ENCODE peak calls at places on chromosomes 5 and 9, in nine cellular contexts. One of them, this sample, is unnamed.
A peak's percentile ranks its signal among the peaks of the same experiment; 100 is the strongest.

GRCh38 chr9:112046181-112046580 is 128.9 kb downstream of the SUSD1 start:
- DNase-seq in neuronal stem cell: no peak
- DNase-seq in IMR-90: peak; percentile 86
- DNase-seq in CD8-positive, alpha-beta T cell: no peak
- DNase-seq in Caco-2: no peak
- DNase-seq in BE2C: no peak
- DNase-seq in breast epithelium: no peak
- DNase-seq in tibial nerve: no peak
- DNase-seq in psoas muscle: no peak
- DNase-seq in this sample: no peak

GRCh38 chr9:105044458-105044857 is 116.5 kb upstream of the ABCA1 start:
- DNase-seq in neuronal stem cell: no peak
- DNase-seq in IMR-90: no peak
- DNase-seq in CD8-positive, alpha-beta T cell: no peak
- DNase-seq in Caco-2: no peak
- DNase-seq in BE2C: peak; percentile 14
- DNase-seq in breast epithelium: no peak
- DNase-seq in tibial nerve: no peak
- DNase-seq in psoas muscle: no peak
- DNase-seq in this sample: no peak

GRCh38 chr5:172939045-172939444 is 20.2 kb upstream of the RPL26L1 start:
- DNase-seq in neuronal stem cell: no peak
- DNase-seq in IMR-90: peak; percentile 55
- DNase-seq in CD8-positive, alpha-beta T cell: no peak
- DNase-seq in Caco-2: peak; percentile 58
- DNase-seq in BE2C: peak; percentile 38
- DNase-seq in breast epithelium: no peak
- DNase-seq in tibial nerve: no peak
- DNase-seq in psoas muscle: no peak
- DNase-seq in this sample: no peak

GRCh38 chr5:13745508-13745907 is 199.0 kb downstream of the DNAH5 start:
- DNase-seq in neuronal stem cell: no peak
- DNase-seq in IMR-90: peak; percentile 90
- DNase-seq in CD8-positive, alpha-beta T cell: no peak
- DNase-seq in Caco-2: no peak
- DNase-seq in BE2C: no peak
- DNase-seq in breast epithelium: no peak
- DNase-seq in tibial nerve: no peak
- DNase-seq in psoas muscle: no peak
- DNase-seq in this sample: no peak

GRCh38 chr9:5264219-5264595 is 33.0 kb downstream of the INSL4 start:
- DNase-seq in neuronal stem cell: no peak
- DNase-seq in IMR-90: no peak
- DNase-seq in CD8-positive, alpha-beta T cell: no peak
- DNase-seq in Caco-2: no peak
- DNase-seq in BE2C: no peak
- DNase-seq in breast epithelium: no peak
- DNase-seq in tibial nerve: no peak
- DNase-seq in psoas muscle: no peak
- DNase-seq in this sample: no peak

GRCh38 chr9:107036367-107036766 is 173.4 kb downstream of the ZNF462 start:
- DNase-seq in neuronal stem cell: no peak
- DNase-seq in IMR-90: no peak
- DNase-seq in CD8-positive, alpha-beta T cell: no peak
- DNase-seq in Caco-2: no peak
- DNase-seq in BE2C: no peak
- DNase-seq in breast epithelium: no peak
- DNase-seq in tibial nerve: no peak
- DNase-seq in psoas muscle: no peak
- DNase-seq in this sample: no peak

GRCh38 chr5:73307645-73308346 is 134.8 kb downstream of the TMEM174 start:
- DNase-seq in neuronal stem cell: no peak
- DNase-seq in IMR-90: no peak
- DNase-seq in CD8-positive, alpha-beta T cell: no peak
- DNase-seq in Caco-2: no peak
- DNase-seq in BE2C: no peak
- DNase-seq in breast epithelium: no peak
- DNase-seq in tibial nerve: no peak
- DNase-seq in psoas muscle: no peak
- DNase-seq in this sample: no peak

GRCh38 chr5:153629027-153629426 is 138.6 kb downstream of the GRIA1 start:
- DNase-seq in neuronal stem cell: peak; percentile 31
- DNase-seq in IMR-90: peak; percentile 97
- DNase-seq in CD8-positive, alpha-beta T cell: no peak
- DNase-seq in Caco-2: peak; percentile 31
- DNase-seq in BE2C: no peak
- DNase-seq in breast epithelium: no peak
- DNase-seq in tibial nerve: peak; percentile 20
- DNase-seq in psoas muscle: no peak
- DNase-seq in this sample: no peak

GRCh38 chr5:133825631-133826289 is 142.7 kb downstream of the C5orf15 start:
- DNase-seq in neuronal stem cell: no peak
- DNase-seq in IMR-90: no peak
- DNase-seq in CD8-positive, alpha-beta T cell: peak; percentile 23
- DNase-seq in Caco-2: no peak
- DNase-seq in BE2C: peak; percentile 89
- DNase-seq in breast epithelium: no peak
- DNase-seq in tibial nerve: no peak
- DNase-seq in psoas muscle: peak; percentile 35
- DNase-seq in this sample: no peak

GRCh38 chr5:115807654-115808052 is 8.8 kb downstream of the CDO1 start:
- DNase-seq in neuronal stem cell: no peak
- DNase-seq in IMR-90: no peak
- DNase-seq in CD8-positive, alpha-beta T cell: no peak
- DNase-seq in Caco-2: no peak
- DNase-seq in BE2C: no peak
- DNase-seq in breast epithelium: no peak
- DNase-seq in tibial nerve: no peak
- DNase-seq in psoas muscle: no peak
- DNase-seq in this sample: no peak

GRCh38 chr9:110443878-110444245 is 106.2 kb upstream of the TXNDC8 start:
- DNase-seq in neuronal stem cell: no peak
- DNase-seq in IMR-90: peak; percentile 80
- DNase-seq in CD8-positive, alpha-beta T cell: no peak
- DNase-seq in Caco-2: no peak
- DNase-seq in BE2C: no peak
- DNase-seq in breast epithelium: no peak
- DNase-seq in tibial nerve: no peak
- DNase-seq in psoas muscle: no peak
- DNase-seq in this sample: no peak

GRCh38 chr5:90557871-90558270 is 726 bp upstream of the ADGRV1 start:
- DNase-seq in neuronal stem cell: no peak
- DNase-seq in IMR-90: no peak
- DNase-seq in CD8-positive, alpha-beta T cell: no peak
- DNase-seq in Caco-2: no peak
- DNase-seq in BE2C: no peak
- DNase-seq in breast epithelium: no peak
- DNase-seq in tibial nerve: no peak
- DNase-seq in psoas muscle: no peak
- DNase-seq in this sample: no peak

GRCh38 chr5:15797116-15797515 is 297.1 kb downstream of the FBXL7 start:
- DNase-seq in neuronal stem cell: no peak
- DNase-seq in IMR-90: no peak
- DNase-seq in CD8-positive, alpha-beta T cell: no peak
- DNase-seq in Caco-2: no peak
- DNase-seq in BE2C: no peak
- DNase-seq in breast epithelium: no peak
- DNase-seq in tibial nerve: no peak
- DNase-seq in psoas muscle: no peak
- DNase-seq in this sample: no peak

DNA sequence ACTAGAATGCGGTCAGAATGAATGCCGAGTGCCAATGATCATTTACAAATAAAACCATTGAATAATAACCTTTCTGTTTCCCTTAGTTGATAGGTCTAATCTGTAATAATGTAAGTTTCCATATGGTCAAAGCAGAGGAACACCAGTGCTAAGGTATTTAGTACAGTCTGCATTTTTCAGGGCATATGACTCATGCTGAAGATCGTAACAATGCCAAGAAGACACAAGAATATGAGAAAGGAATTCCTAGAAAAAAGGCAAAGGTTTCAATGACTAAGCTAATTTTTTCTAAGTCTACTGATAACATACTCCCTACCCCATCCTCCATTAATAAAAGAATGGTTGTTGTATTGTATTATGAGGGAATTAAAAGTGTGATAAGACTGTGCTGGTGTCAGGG is 2.8 kb downstream of the OR1L8 start:
- DNase-seq in neuronal stem cell: no peak
- DNase-seq in IMR-90: peak; percentile 61
- DNase-seq in CD8-positive, alpha-beta T cell: no peak
- DNase-seq in Caco-2: no peak
- DNase-seq in BE2C: no peak
- DNase-seq in breast epithelium: no peak
- DNase-seq in tibial nerve: no peak
- DNase-seq in psoas muscle: no peak
- DNase-seq in this sample: no peak
- H3K9me3 ChIP-seq in neuronal stem cell: peaks cover 1% of the 10 kb centered on the region
- H3K9me3 ChIP-seq in IMR-90: no peaks in the 10 kb centered on the region
- H3K9me3 ChIP-seq in CD8-positive, alpha-beta T cell: no peaks in the 10 kb centered on the region
- H3K9me3 ChIP-seq in Caco-2: peaks cover 3% of the 10 kb centered on the region
- H3K9me3 ChIP-seq in BE2C: no peaks in the 10 kb centered on the region
- H3K9me3 ChIP-seq in breast epithelium: no peaks in the 10 kb centered on the region
- H3K9me3 ChIP-seq in tibial nerve: no peaks in the 10 kb centered on the region
- H3K9me3 ChIP-seq in psoas muscle: no peaks in the 10 kb centered on the region
- H3K9me3 ChIP-seq in this sample: no peaks in the 10 kb centered on the region

GRCh38 chr5:158670199-158670598 is 429.5 kb downstream of the EBF1 start:
- DNase-seq in neuronal stem cell: no peak
- DNase-seq in IMR-90: no peak
- DNase-seq in CD8-positive, alpha-beta T cell: no peak
- DNase-seq in Caco-2: no peak
- DNase-seq in BE2C: no peak
- DNase-seq in breast epithelium: no peak
- DNase-seq in tibial nerve: no peak
- DNase-seq in psoas muscle: no peak
- DNase-seq in this sample: no peak
- H3K9me3 ChIP-seq in neuronal stem cell: no peaks in the 10 kb centered on the region
- H3K9me3 ChIP-seq in IMR-90: no peaks in the 10 kb centered on the region
- H3K9me3 ChIP-seq in CD8-positive, alpha-beta T cell: no peaks in the 10 kb centered on the region
- H3K9me3 ChIP-seq in Caco-2: no peaks in the 10 kb centered on the region
- H3K9me3 ChIP-seq in BE2C: no peaks in the 10 kb centered on the region
- H3K9me3 ChIP-seq in breast epithelium: no peaks in the 10 kb centered on the region
- H3K9me3 ChIP-seq in tibial nerve: no peaks in the 10 kb centered on the region
- H3K9me3 ChIP-seq in psoas muscle: no peaks in the 10 kb centered on the region
- H3K9me3 ChIP-seq in this sample: no peaks in the 10 kb centered on the region

DNA sequence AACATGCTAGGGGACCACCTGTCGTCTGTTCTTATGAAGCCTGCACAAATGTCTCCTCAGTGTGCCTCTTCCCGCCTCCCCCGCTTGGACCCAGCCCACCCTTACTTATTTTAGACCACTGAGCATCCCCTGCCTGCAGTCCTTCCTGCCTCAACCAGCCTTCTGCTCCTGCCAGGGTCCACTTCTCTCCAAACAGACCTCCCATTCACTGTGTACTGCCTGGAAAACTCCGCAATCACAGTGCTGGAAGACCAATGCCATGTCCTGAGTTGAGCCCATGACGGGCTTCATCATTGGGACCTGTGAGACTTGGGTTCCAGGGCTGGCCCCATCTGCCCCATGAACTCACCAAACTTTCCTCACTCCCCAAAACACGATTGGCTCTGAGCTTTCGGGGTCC is 309.4 kb downstream of the IRX1 start:
- DNase-seq in neuronal stem cell: no peak
- DNase-seq in IMR-90: no peak
- DNase-seq in CD8-positive, alpha-beta T cell: no peak
- DNase-seq in Caco-2: no peak
- DNase-seq in BE2C: no peak
- DNase-seq in breast epithelium: no peak
- DNase-seq in tibial nerve: no peak
- DNase-seq in psoas muscle: no peak
- DNase-seq in this sample: no peak
- H3K9me3 ChIP-seq in neuronal stem cell: no peaks in the 10 kb centered on the region
- H3K9me3 ChIP-seq in IMR-90: peaks cover 30% of the 10 kb centered on the region
- H3K9me3 ChIP-seq in CD8-positive, alpha-beta T cell: no peaks in the 10 kb centered on the region
- H3K9me3 ChIP-seq in Caco-2: no peaks in the 10 kb centered on the region
- H3K9me3 ChIP-seq in BE2C: no peaks in the 10 kb centered on the region
- H3K9me3 ChIP-seq in breast epithelium: no peaks in the 10 kb centered on the region
- H3K9me3 ChIP-seq in tibial nerve: no peaks in the 10 kb centered on the region
- H3K9me3 ChIP-seq in psoas muscle: no peaks in the 10 kb centered on the region
- H3K9me3 ChIP-seq in this sample: no peaks in the 10 kb centered on the region

GRCh38 chr5:43947870-43948269 is 344.9 kb downstream of the NNT start:
- DNase-seq in neuronal stem cell: no peak
- DNase-seq in IMR-90: no peak
- DNase-seq in CD8-positive, alpha-beta T cell: no peak
- DNase-seq in Caco-2: no peak
- DNase-seq in BE2C: no peak
- DNase-seq in breast epithelium: no peak
- DNase-seq in tibial nerve: no peak
- DNase-seq in psoas muscle: no peak
- DNase-seq in this sample: no peak
- H3K9me3 ChIP-seq in neuronal stem cell: peaks cover 2% of the 10 kb centered on the region
- H3K9me3 ChIP-seq in IMR-90: peaks cover 6% of the 10 kb centered on the region
- H3K9me3 ChIP-seq in CD8-positive, alpha-beta T cell: no peaks in the 10 kb centered on the region
- H3K9me3 ChIP-seq in Caco-2: no peaks in the 10 kb centered on the region
- H3K9me3 ChIP-seq in BE2C: no peaks in the 10 kb centered on the region
- H3K9me3 ChIP-seq in breast epithelium: peaks cover 4% of the 10 kb centered on the region
- H3K9me3 ChIP-seq in tibial nerve: no peaks in the 10 kb centered on the region
- H3K9me3 ChIP-seq in psoas muscle: peaks cover 3% of the 10 kb centered on the region
- H3K9me3 ChIP-seq in this sample: no peaks in the 10 kb centered on the region

DNA sequence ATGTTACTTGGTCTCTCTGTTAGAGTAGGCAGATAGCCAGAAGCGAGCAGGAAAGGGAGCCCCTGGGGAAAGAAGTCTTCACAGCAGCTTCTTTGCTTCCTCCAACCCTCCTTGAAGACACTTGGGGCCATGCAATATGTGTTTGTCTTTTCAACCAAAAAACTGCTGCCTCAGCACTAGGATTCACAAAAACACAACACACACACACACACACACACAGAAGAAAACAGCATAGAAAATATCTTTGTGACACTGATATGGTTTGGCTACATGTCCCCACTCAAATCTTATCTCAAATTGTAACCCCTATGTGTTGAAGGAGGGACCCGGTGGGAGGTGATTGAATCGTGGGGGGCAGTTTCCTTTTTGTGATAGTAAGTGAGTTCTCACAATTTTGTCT is 133.3 kb downstream of the CDH12 start:
- DNase-seq in neuronal stem cell: no peak
- DNase-seq in IMR-90: no peak
- DNase-seq in CD8-positive, alpha-beta T cell: no peak
- DNase-seq in Caco-2: no peak
- DNase-seq in BE2C: no peak
- DNase-seq in breast epithelium: no peak
- DNase-seq in tibial nerve: no peak
- DNase-seq in psoas muscle: no peak
- DNase-seq in this sample: no peak
- H3K9me3 ChIP-seq in neuronal stem cell: no peaks in the 10 kb centered on the region
- H3K9me3 ChIP-seq in IMR-90: no peaks in the 10 kb centered on the region
- H3K9me3 ChIP-seq in CD8-positive, alpha-beta T cell: no peaks in the 10 kb centered on the region
- H3K9me3 ChIP-seq in Caco-2: no peaks in the 10 kb centered on the region
- H3K9me3 ChIP-seq in BE2C: no peaks in the 10 kb centered on the region
- H3K9me3 ChIP-seq in breast epithelium: peaks cover 4% of the 10 kb centered on the region
- H3K9me3 ChIP-seq in tibial nerve: no peaks in the 10 kb centered on the region
- H3K9me3 ChIP-seq in psoas muscle: no peaks in the 10 kb centered on the region
- H3K9me3 ChIP-seq in this sample: no peaks in the 10 kb centered on the region

This sample was measured in T-helper 17 cell.